ENCODE peak calls at places on chromosomes 7 and 10, in six cellular contexts. R is fibroblast of lung, Q is SW480, M is HTR-8/SVneo, W is T-helper 2 cell, V is thoracic aorta. L is an unnamed sample.

GRCh38 chr7:13952921-13953320 is 36.5 kb downstream of the ETV1 start:
- DNase-seq in R (no peak), Q (no peak), M (no peak), W (no peak), V (no peak), L (no peak)

GRCh38 chr10:79322616-79323566 is 24.4 kb upstream of the PPIF start:
- DNase-seq in R (peak), Q (no peak), M (peak), W (peak), V (no peak), L (peak)

GRCh38 chr10:133258066-133258817 is 18.4 kb downstream of the ADAM8 start:
- DNase-seq in R (no peak), Q (peak), M (no peak), W (no peak), V (no peak), L (no peak)

GRCh38 chr7:157476654-157477549 is 140.1 kb downstream of the DNAJB6 start:
- DNase-seq in R (no peak), Q (no peak), M (no peak), W (no peak), V (no peak), L (no peak)

GRCh38 chr10:113003032-113003431 is 53.0 kb downstream of the TCF7L2 start:
- DNase-seq in R (no peak), Q (peak), M (no peak), W (no peak), V (no peak), L (no peak)

GRCh38 chr10:86522385-86522855 is 828 bp upstream of the WAPL start:
- DNase-seq in R (no peak), Q (no peak), M (no peak), W (no peak), V (no peak), L (no peak)

GRCh38 chr10:70759769-70760168 is 25.4 kb downstream of the TBATA start:
- DNase-seq in R (no peak), Q (no peak), M (no peak), W (no peak), V (no peak), L (no peak)

GRCh38 chr10:12995425-12995861 is 6.1 kb downstream of the CCDC3 start:
- DNase-seq in R (peak), Q (peak), M (no peak), W (no peak), V (no peak), L (no peak)

GRCh38 chr10:13099144-13099665 is 758 bp upstream of the OPTN start:
- DNase-seq in R (no peak), Q (peak), M (peak), W (peak), V (no peak), L (peak)

GRCh38 chr10:119858063-119858462 is 14.6 kb downstream of the MCMBP start:
- DNase-seq in R (no peak), Q (no peak), M (no peak), W (no peak), V (no peak), L (no peak)

GRCh38 chr10:22437620-22438588 is 92.6 kb downstream of the SPAG6 start:
- DNase-seq in R (peak), Q (peak), M (peak), W (no peak), V (no peak), L (peak)

GRCh38 chr10:75397571-75397921 is 4.0 kb downstream of the ZNF503 start:
- DNase-seq in R (peak), Q (no peak), M (no peak), W (no peak), V (no peak), L (no peak)

L was measured in effector CD8-positive, alpha-beta T cell.